ENCODE peak calls at places on chromosome 11, in nine cellular contexts. T is activated T-cell treated with anti-CD3 and anti-CD28 coated beads, Interleukin-2, amount 50 U/mL, for 72 hours; Y is frontal cortex; V is right lobe of liver; B is B cell; K is SK-MEL-5; C is ACHN; J is NCI-H460; M is COR-L47. R is an unnamed sample.

GRCh38 chr11:36251716-36252307 is 37.4 kb downstream of the COMMD9 start:
- DNase-seq in V (no peak), B (no peak), T (no peak), Y (no peak), J (no peak), C (no peak), M (no peak), K (peak), R (no peak)

GRCh38 chr11:114099392-114100178 is 40.1 kb downstream of the ZBTB16 start:
- DNase-seq in M (no peak), V (no peak), C (peak), B (no peak), T (peak), Y (no peak), K (no peak), J (no peak), R (no peak)

GRCh38 chr11:71322861-71323582 is 70.6 kb upstream of the SHANK2 start:
- DNase-seq in V (peak), Y (no peak), J (no peak), M (no peak), K (no peak), T (no peak), C (no peak), B (no peak), R (no peak)

GRCh38 chr11:67316882-67317364 is 13.6 kb downstream of the SSH3 start:
- DNase-seq in B (no peak), V (no peak), Y (no peak), M (no peak), J (peak), T (no peak), K (peak), C (peak), R (no peak)

GRCh38 chr11:2989551-2989950 is 2.6 kb downstream of the NAP1L4 start:
- DNase-seq in B (no peak), V (no peak), Y (no peak), J (no peak), M (no peak), T (no peak), K (no peak), C (no peak), R (no peak)

GRCh38 chr11:95104916-95105315 is 15.3 kb downstream of the ENDOD1 start:
- DNase-seq in Y (no peak), C (no peak), J (no peak), K (no peak), M (no peak), B (no peak), T (no peak), V (no peak), R (no peak)

GRCh38 chr11:114242032-114242431 is 54.2 kb upstream of the NNMT start:
- DNase-seq in T (no peak), B (no peak), V (no peak), C (no peak), K (no peak), Y (no peak), J (no peak), M (no peak), R (no peak)

GRCh38 chr11:131036544-131036943 is 120.3 kb upstream of the SNX19 start:
- DNase-seq in T (no peak), B (no peak), K (no peak), J (no peak), V (no peak), M (no peak), Y (no peak), C (no peak), R (no peak)

GRCh38 chr11:76655466-76656086 is 15.0 kb downstream of the LRRC32 start:
- DNase-seq in M (no peak), K (no peak), T (no peak), Y (no peak), V (no peak), J (no peak), C (no peak), B (no peak), R (no peak)

GRCh38 chr11:119298726-119299125 is 18.2 kb downstream of the MCAM start:
- DNase-seq in Y (no peak), B (no peak), V (no peak), T (no peak), M (no peak), K (no peak), C (no peak), J (no peak), R (no peak)

GRCh38 chr11:31803813-31804438 is 7.2 kb downstream of the PAX6 start:
- DNase-seq in T (no peak), C (no peak), J (no peak), V (no peak), B (peak), Y (peak), M (no peak), K (no peak), R (peak)

GRCh38 chr11:118912742-118913410 is 12.8 kb downstream of the BCL9L start:
- DNase-seq in T (no peak), Y (no peak), J (no peak), M (no peak), B (no peak), K (no peak), V (no peak), C (peak), R (no peak)